ENCODE peak calls at places on chromosomes 11 and 22, in eight cellular contexts. One of them, this sample, is unnamed.

GRCh38 chr11:3108183-3108721 is 51.0 kb upstream of the CARS1 start:
- DNase-seq in fibroblast of the aortic adventitia: no peak
- DNase-seq in nephron progenitor cell: no peak
- DNase-seq in transverse colon: peak
- DNase-seq in GM12865: no peak
- DNase-seq in A549: no peak
- DNase-seq in GM13976: no peak
- DNase-seq in endothelial cell: no peak
- DNase-seq in this sample: no peak

GRCh38 chr11:96238563-96239166 is 104.3 kb downstream of the MAML2 start:
- DNase-seq in fibroblast of the aortic adventitia: no peak
- DNase-seq in nephron progenitor cell: no peak
- DNase-seq in transverse colon: no peak
- DNase-seq in GM12865: no peak
- DNase-seq in A549: no peak
- DNase-seq in GM13976: no peak
- DNase-seq in endothelial cell: no peak
- DNase-seq in this sample: peak

GRCh38 chr22:33871935-33872334 is 48.3 kb downstream of the LARGE1 start:
- DNase-seq in fibroblast of the aortic adventitia: no peak
- DNase-seq in nephron progenitor cell: no peak
- DNase-seq in transverse colon: no peak
- DNase-seq in GM12865: peak
- DNase-seq in A549: peak
- DNase-seq in GM13976: peak
- DNase-seq in endothelial cell: no peak
- DNase-seq in this sample: no peak

GRCh38 chr22:46569055-46569847 is 31.8 kb upstream of the CELSR1 start:
- DNase-seq in fibroblast of the aortic adventitia: no peak
- DNase-seq in nephron progenitor cell: no peak
- DNase-seq in transverse colon: no peak
- DNase-seq in GM12865: no peak
- DNase-seq in A549: no peak
- DNase-seq in GM13976: no peak
- DNase-seq in endothelial cell: no peak
- DNase-seq in this sample: no peak

GRCh38 chr22:26450453-26451185 is 21.6 kb downstream of the ASPHD2 start:
- DNase-seq in fibroblast of the aortic adventitia: no peak
- DNase-seq in nephron progenitor cell: no peak
- DNase-seq in transverse colon: no peak
- DNase-seq in GM12865: no peak
- DNase-seq in A549: no peak
- DNase-seq in GM13976: no peak
- DNase-seq in endothelial cell: no peak
- DNase-seq in this sample: no peak

GRCh38 chr11:70854891-70855556 is 397.4 kb downstream of the SHANK2 start:
- DNase-seq in fibroblast of the aortic adventitia: no peak
- DNase-seq in nephron progenitor cell: no peak
- DNase-seq in transverse colon: no peak
- DNase-seq in GM12865: no peak
- DNase-seq in A549: no peak
- DNase-seq in GM13976: no peak
- DNase-seq in endothelial cell: no peak
- DNase-seq in this sample: no peak

GRCh38 chr22:46593211-46593676 is 26.9 kb upstream of the GRAMD4 start:
- DNase-seq in fibroblast of the aortic adventitia: no peak
- DNase-seq in nephron progenitor cell: no peak
- DNase-seq in transverse colon: peak
- DNase-seq in GM12865: peak
- DNase-seq in A549: no peak
- DNase-seq in GM13976: peak
- DNase-seq in endothelial cell: no peak
- DNase-seq in this sample: no peak

GRCh38 chr11:11980841-11981308 is 27.6 kb downstream of the DKK3 start:
- DNase-seq in fibroblast of the aortic adventitia: no peak
- DNase-seq in nephron progenitor cell: no peak
- DNase-seq in transverse colon: no peak
- DNase-seq in GM12865: no peak
- DNase-seq in A549: no peak
- DNase-seq in GM13976: no peak
- DNase-seq in endothelial cell: no peak
- DNase-seq in this sample: no peak

GRCh38 chr11:911031-911889 is 650 bp upstream of the CHID1 start:
- DNase-seq in fibroblast of the aortic adventitia: peak
- DNase-seq in nephron progenitor cell: peak
- DNase-seq in transverse colon: peak
- DNase-seq in GM12865: peak
- DNase-seq in A549: peak
- DNase-seq in GM13976: peak
- DNase-seq in endothelial cell: no peak
- DNase-seq in this sample: peak

GRCh38 chr22:17893900-17894299 is 119.6 kb upstream of the BID start:
- DNase-seq in fibroblast of the aortic adventitia: no peak
- DNase-seq in nephron progenitor cell: no peak
- DNase-seq in transverse colon: peak
- DNase-seq in GM12865: no peak
- DNase-seq in A549: no peak
- DNase-seq in GM13976: no peak
- DNase-seq in endothelial cell: no peak
- DNase-seq in this sample: no peak

GRCh38 chr22:17897864-17898263 is 123.6 kb upstream of the BID start:
- DNase-seq in fibroblast of the aortic adventitia: no peak
- DNase-seq in nephron progenitor cell: no peak
- DNase-seq in transverse colon: no peak
- DNase-seq in GM12865: no peak
- DNase-seq in A549: no peak
- DNase-seq in GM13976: no peak
- DNase-seq in endothelial cell: no peak
- DNase-seq in this sample: no peak

GRCh38 chr22:17897411-17897810 is 123.1 kb upstream of the BID start:
- DNase-seq in fibroblast of the aortic adventitia: no peak
- DNase-seq in nephron progenitor cell: no peak
- DNase-seq in transverse colon: no peak
- DNase-seq in GM12865: no peak
- DNase-seq in A549: no peak
- DNase-seq in GM13976: no peak
- DNase-seq in endothelial cell: no peak
- DNase-seq in this sample: no peak

GRCh38 chr22:17898375-17898774 is 124.1 kb upstream of the BID start:
- DNase-seq in fibroblast of the aortic adventitia: no peak
- DNase-seq in nephron progenitor cell: no peak
- DNase-seq in transverse colon: no peak
- DNase-seq in GM12865: no peak
- DNase-seq in A549: no peak
- DNase-seq in GM13976: no peak
- DNase-seq in endothelial cell: no peak
- DNase-seq in this sample: no peak

DNA sequence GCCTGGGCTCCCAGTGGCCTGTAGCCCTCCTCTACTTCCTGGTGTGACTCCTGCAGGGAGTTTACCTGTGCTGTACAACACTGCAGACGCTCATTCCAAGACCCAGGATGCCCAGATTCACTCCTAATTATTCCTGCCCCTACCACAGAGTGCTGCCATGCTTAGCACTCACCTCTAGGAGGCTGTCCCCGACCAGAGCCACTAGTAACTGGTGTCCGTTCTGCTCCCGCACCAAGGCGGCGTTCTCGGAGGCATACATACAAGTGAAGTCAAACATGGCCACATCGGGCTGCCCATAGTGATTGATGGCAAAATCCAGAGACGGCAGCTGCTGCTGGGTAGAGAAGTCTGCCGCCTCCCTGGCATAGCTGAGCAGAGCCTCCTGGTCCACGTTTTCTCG is 122.3 kb upstream of the BID start:
- DNase-seq in fibroblast of the aortic adventitia: no peak
- DNase-seq in nephron progenitor cell: peak
- DNase-seq in transverse colon: no peak
- DNase-seq in GM12865: no peak
- DNase-seq in A549: peak
- DNase-seq in GM13976: no peak
- DNase-seq in endothelial cell: peak
- DNase-seq in this sample: no peak
- TF ChIP-seq CTCF in fibroblast of the aortic adventitia: peak
- TF ChIP-seq CTCF in nephron progenitor cell: peak
- TF ChIP-seq CTCF in transverse colon: peak
- TF ChIP-seq CTCF in GM12865: peak
- TF ChIP-seq CTCF in A549: no peak
- TF ChIP-seq CTCF in GM13976: no peak
- TF ChIP-seq CTCF in endothelial cell: peak
- TF ChIP-seq CTCF in this sample: peak

GRCh38 chr11:116732740-116733385 is 39.9 kb downstream of the BUD13 start:
- DNase-seq in fibroblast of the aortic adventitia: peak
- DNase-seq in nephron progenitor cell: peak
- DNase-seq in transverse colon: peak
- DNase-seq in GM12865: peak
- DNase-seq in A549: peak
- DNase-seq in GM13976: peak
- DNase-seq in endothelial cell: peak
- DNase-seq in this sample: peak

GRCh38 chr11:116733959-116734517 is 38.7 kb downstream of the BUD13 start:
- DNase-seq in fibroblast of the aortic adventitia: no peak
- DNase-seq in nephron progenitor cell: no peak
- DNase-seq in transverse colon: no peak
- DNase-seq in GM12865: peak
- DNase-seq in A549: no peak
- DNase-seq in GM13976: no peak
- DNase-seq in endothelial cell: no peak
- DNase-seq in this sample: no peak

GRCh38 chr11:116733386-116733755 is 39.4 kb downstream of the BUD13 start:
- DNase-seq in fibroblast of the aortic adventitia: no peak
- DNase-seq in nephron progenitor cell: no peak
- DNase-seq in transverse colon: no peak
- DNase-seq in GM12865: no peak
- DNase-seq in A549: no peak
- DNase-seq in GM13976: no peak
- DNase-seq in endothelial cell: no peak
- DNase-seq in this sample: no peak

GRCh38 chr11:116738975-116739374 is 33.8 kb downstream of the BUD13 start:
- DNase-seq in fibroblast of the aortic adventitia: no peak
- DNase-seq in nephron progenitor cell: no peak
- DNase-seq in transverse colon: no peak
- DNase-seq in GM12865: no peak
- DNase-seq in A549: no peak
- DNase-seq in GM13976: no peak
- DNase-seq in endothelial cell: no peak
- DNase-seq in this sample: no peak

DNA sequence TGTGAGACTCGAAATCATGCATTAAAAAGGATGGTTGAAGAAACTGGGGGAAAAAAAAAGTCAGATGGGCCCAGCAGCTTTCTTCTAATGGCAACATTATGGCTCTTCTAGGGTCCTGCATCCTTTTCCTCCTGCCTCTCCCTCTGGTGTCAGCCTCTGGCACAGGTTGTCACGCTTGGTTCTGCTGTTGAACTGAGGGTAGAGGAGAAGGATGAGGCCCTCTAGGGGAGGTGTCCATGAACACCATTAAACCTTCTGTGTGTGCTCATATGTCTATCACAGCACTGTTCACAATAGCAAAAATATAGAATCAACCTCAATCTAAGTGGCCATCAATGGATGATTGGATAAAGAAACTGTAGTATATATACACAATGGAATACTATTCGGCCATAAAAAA is 36.0 kb downstream of the BUD13 start:
- DNase-seq in fibroblast of the aortic adventitia: no peak
- DNase-seq in nephron progenitor cell: no peak
- DNase-seq in transverse colon: no peak
- DNase-seq in GM12865: peak
- DNase-seq in A549: peak
- DNase-seq in GM13976: no peak
- DNase-seq in endothelial cell: no peak
- DNase-seq in this sample: peak
- TF ChIP-seq CTCF in fibroblast of the aortic adventitia: no peak
- TF ChIP-seq CTCF in nephron progenitor cell: no peak
- TF ChIP-seq CTCF in transverse colon: no peak
- TF ChIP-seq CTCF in GM12865: no peak
- TF ChIP-seq CTCF in A549: no peak
- TF ChIP-seq CTCF in GM13976: no peak
- TF ChIP-seq CTCF in endothelial cell: no peak
- TF ChIP-seq CTCF in this sample: peak

DNA sequence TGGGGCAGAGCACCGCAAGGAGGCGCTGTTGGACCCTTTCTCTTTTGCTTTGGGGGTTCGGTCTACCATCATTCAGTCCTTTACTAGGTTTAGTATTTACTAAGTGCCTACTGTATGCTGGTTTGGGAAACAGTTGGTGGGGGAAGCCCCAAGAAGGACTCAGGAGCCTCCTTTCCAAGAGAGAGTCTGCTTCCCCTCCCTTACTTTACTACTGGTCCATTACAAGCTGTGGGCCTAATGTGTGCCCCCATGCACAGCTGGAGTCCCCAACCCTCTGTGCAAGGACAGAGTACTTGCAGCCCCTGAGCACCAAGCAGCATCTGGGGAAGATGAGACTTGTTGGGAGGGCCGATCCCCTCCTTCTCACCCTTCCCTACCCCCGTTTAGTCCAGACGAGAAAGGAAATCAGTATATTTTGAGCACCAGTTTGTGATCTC is 876 bp upstream of the UBE2L6 start:
- DNase-seq in fibroblast of the aortic adventitia: peak
- DNase-seq in nephron progenitor cell: peak
- DNase-seq in transverse colon: no peak
- DNase-seq in GM12865: peak
- DNase-seq in A549: no peak
- DNase-seq in GM13976: no peak
- DNase-seq in endothelial cell: no peak
- DNase-seq in this sample: peak
- TF ChIP-seq CTCF in fibroblast of the aortic adventitia: peak
- TF ChIP-seq CTCF in nephron progenitor cell: peak
- TF ChIP-seq CTCF in transverse colon: peak
- TF ChIP-seq CTCF in GM12865: peak
- TF ChIP-seq CTCF in A549: peak
- TF ChIP-seq CTCF in GM13976: peak
- TF ChIP-seq CTCF in endothelial cell: peak
- TF ChIP-seq CTCF in this sample: peak

GRCh38 chr11:85540181-85540580 is 87.0 kb downstream of the DLG2 start:
- DNase-seq in fibroblast of the aortic adventitia: no peak
- DNase-seq in nephron progenitor cell: no peak
- DNase-seq in transverse colon: no peak
- DNase-seq in GM12865: no peak
- DNase-seq in A549: no peak
- DNase-seq in GM13976: no peak
- DNase-seq in endothelial cell: no peak
- DNase-seq in this sample: no peak

GRCh38 chr11:85539029-85539689 is 88.0 kb downstream of the DLG2 start:
- DNase-seq in fibroblast of the aortic adventitia: no peak
- DNase-seq in nephron progenitor cell: no peak
- DNase-seq in transverse colon: no peak
- DNase-seq in GM12865: no peak
- DNase-seq in A549: no peak
- DNase-seq in GM13976: no peak
- DNase-seq in endothelial cell: no peak
- DNase-seq in this sample: no peak

GRCh38 chr11:85541683-85542082 is 85.5 kb downstream of the DLG2 start:
- DNase-seq in fibroblast of the aortic adventitia: no peak
- DNase-seq in nephron progenitor cell: no peak
- DNase-seq in transverse colon: no peak
- DNase-seq in GM12865: no peak
- DNase-seq in A549: no peak
- DNase-seq in GM13976: no peak
- DNase-seq in endothelial cell: no peak
- DNase-seq in this sample: no peak

GRCh38 chr11:85539740-85540139 is 87.4 kb downstream of the DLG2 start:
- DNase-seq in fibroblast of the aortic adventitia: no peak
- DNase-seq in nephron progenitor cell: no peak
- DNase-seq in transverse colon: no peak
- DNase-seq in GM12865: no peak
- DNase-seq in A549: no peak
- DNase-seq in GM13976: no peak
- DNase-seq in endothelial cell: no peak
- DNase-seq in this sample: no peak

GRCh38 chr11:85540635-85541034 is 86.5 kb downstream of the DLG2 start:
- DNase-seq in fibroblast of the aortic adventitia: peak
- DNase-seq in nephron progenitor cell: no peak
- DNase-seq in transverse colon: no peak
- DNase-seq in GM12865: no peak
- DNase-seq in A549: no peak
- DNase-seq in GM13976: no peak
- DNase-seq in endothelial cell: no peak
- DNase-seq in this sample: no peak
- TF ChIP-seq CTCF in fibroblast of the aortic adventitia: peak
- TF ChIP-seq CTCF in nephron progenitor cell: no peak
- TF ChIP-seq CTCF in transverse colon: no peak
- TF ChIP-seq CTCF in GM12865: no peak
- TF ChIP-seq CTCF in A549: no peak
- TF ChIP-seq CTCF in GM13976: no peak
- TF ChIP-seq CTCF in endothelial cell: no peak
- TF ChIP-seq CTCF in this sample: no peak